ENCODE peak calls at places on chromosome 1, in eight cellular contexts. S is heart left ventricle, N is dorsolateral prefrontal cortex, U is heart right ventricle, A is GM13977, H is transverse colon, R is kidney epithelial cell, K is brain microvascular endothelial cell. V is an unnamed sample.

GRCh38 chr1:63621698-63622097 is 28.5 kb downstream of the PGM1 start:
- DNase-seq in A (no peak), H (no peak), S (peak; percentile 53), U (peak; percentile 27), K (no peak), N (no peak), R (no peak), V (no peak)

GRCh38 chr1:112508242-112509004 is at the start of gene WNT2B:
- DNase-seq in R (no peak), A (peak; percentile 78), H (peak; percentile 49), S (no peak), U (no peak), K (no peak), N (no peak), V (no peak)

GRCh38 chr1:205735218-205735617 is 14.8 kb downstream of the NUCKS1 start:
- DNase-seq in U (no peak), A (no peak), S (no peak), N (no peak), R (no peak), H (no peak), K (no peak), V (no peak)

GRCh38 chr1:169928438-169929209 is 34.9 kb upstream of the SCYL3 start:
- DNase-seq in A (no peak), U (no peak), H (no peak), N (no peak), R (no peak), S (no peak), K (no peak), V (no peak)

GRCh38 chr1:50416553-50417453 is 6.4 kb downstream of the DMRTA2 start:
- DNase-seq in K (no peak), N (no peak), R (no peak), S (no peak), U (no peak), A (no peak), H (no peak), V (no peak)

GRCh38 chr1:229848762-229849677 is 218.0 kb upstream of the GALNT2 start:
- DNase-seq in A (no peak), R (no peak), N (no peak), K (peak; percentile 11), U (no peak), H (no peak), S (no peak), V (no peak)

GRCh38 chr1:26410706-26411623 is at the start of gene LIN28A:
- DNase-seq in S (no peak), N (no peak), K (no peak), A (no peak), H (no peak), R (no peak), U (no peak), V (peak; percentile 30)

GRCh38 chr1:247316590-247317197 is 15.0 kb downstream of the ZNF496 start:
- DNase-seq in H (no peak), R (no peak), U (no peak), K (no peak), N (no peak), A (no peak), S (no peak), V (no peak)

GRCh38 chr1:222632749-222633148 is 14.9 kb downstream of the MIA3 start:
- DNase-seq in A (no peak), U (no peak), K (no peak), N (no peak), H (no peak), S (no peak), R (no peak), V (no peak)

GRCh38 chr1:232980336-232980978 is 30.0 kb downstream of the NTPCR start:
- DNase-seq in N (no peak), K (no peak), S (no peak), A (no peak), H (no peak), R (no peak), U (no peak), V (no peak)

GRCh38 chr1:109498161-109498801 is 4.4 kb downstream of the CYB561D1 start:
- DNase-seq in S (no peak), H (no peak), R (no peak), N (no peak), U (no peak), A (no peak), K (peak; percentile 29), V (peak; percentile 28)

GRCh38 chr1:228088586-228089498 is 6.3 kb downstream of the ARF1 start:
- DNase-seq in R (no peak), S (no peak), K (no peak), H (peak; percentile 8), N (no peak), U (no peak), A (no peak), V (no peak)

GRCh38 chr1:8689431-8690252 is 127.8 kb downstream of the RERE start:
- DNase-seq in N (no peak), S (no peak), U (no peak), R (no peak), K (no peak), H (no peak), A (no peak), V (no peak)

GRCh38 chr1:92940541-92940940 is 20.7 kb downstream of the DIPK1A start:
- DNase-seq in U (no peak), N (no peak), H (no peak), A (no peak), S (no peak), R (no peak), K (no peak), V (no peak)

GRCh38 chr1:25066731-25067520 is 136.8 kb upstream of the RUNX3 start:
- DNase-seq in R (no peak), H (no peak), U (no peak), S (no peak), N (peak; percentile 4), K (no peak), A (no peak), V (no peak)

GRCh38 chr1:111402083-111402482 is 25.5 kb downstream of the OVGP1 start:
- DNase-seq in U (no peak), S (no peak), H (no peak), K (no peak), N (no peak), R (no peak), A (no peak), V (no peak)

GRCh38 chr1:234288946-234289345 is 84.3 kb upstream of the COA6 start:
- DNase-seq in S (no peak), H (no peak), A (no peak), R (no peak), N (no peak), K (no peak), U (no peak), V (no peak)

GRCh38 chr1:68128820-68129219 is 78.4 kb upstream of the DIRAS3 start:
- DNase-seq in R (no peak), A (no peak), U (peak; percentile 31), N (no peak), S (peak; percentile 70), H (no peak), K (no peak), V (no peak)

GRCh38 chr1:91900538-91900937 is 14.6 kb upstream of the TGFBR3 start:
- DNase-seq in H (no peak), S (no peak), A (no peak), U (no peak), N (no peak), K (peak; percentile 90), R (peak; percentile 57), V (no peak)

GRCh38 chr1:17892225-17892624 is 137.1 kb downstream of the ACTL8 start:
- DNase-seq in S (peak; percentile 85), U (peak; percentile 70), A (no peak), N (no peak), H (no peak), K (no peak), R (no peak), V (no peak)

GRCh38 chr1:107941123-107941522 is 23.9 kb downstream of the VAV3 start:
- DNase-seq in K (no peak), H (no peak), U (no peak), R (no peak), S (no peak), N (no peak), A (no peak), V (no peak)

DNA sequence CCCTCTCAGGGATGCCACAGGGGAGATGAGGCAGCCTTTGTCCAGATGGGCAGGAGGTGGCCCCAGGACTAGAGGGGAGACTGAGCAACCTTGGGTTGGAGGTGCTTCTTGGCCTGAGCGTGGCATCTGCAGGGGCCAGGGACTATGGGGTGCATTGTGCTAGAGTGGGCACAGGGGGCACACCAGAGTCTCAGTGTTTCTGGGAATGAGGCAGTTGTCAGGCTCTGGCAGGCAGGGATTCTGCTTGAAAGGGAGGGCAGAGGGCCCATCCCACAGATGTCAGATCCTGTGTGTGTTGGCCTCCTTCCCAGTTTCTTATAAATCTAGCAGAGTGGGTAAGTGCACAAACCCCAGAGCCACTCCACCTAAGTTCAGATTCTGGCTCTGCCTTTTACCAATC is 13.7 kb downstream of the LGR6 start:
- DNase-seq in H (no peak), U (no peak), A (no peak), K (peak; percentile 69), S (no peak), N (no peak), R (peak; percentile 44), V (no peak)
- TF ChIP-seq CTCF in H (no peak), U (no peak), A (no peak), K (peak; percentile 58), S (no peak), N (no peak), R (peak; percentile 55), V (peak; percentile 19)

GRCh38 chr1:33344896-33345295 is 24.0 kb upstream of the A3GALT2 start:
- DNase-seq in R (no peak), H (no peak), U (no peak), N (no peak), A (no peak), S (no peak), K (no peak), V (no peak)

GRCh38 chr1:33339413-33339812 is 18.5 kb upstream of the A3GALT2 start:
- DNase-seq in R (no peak), N (no peak), U (no peak), S (no peak), K (no peak), A (no peak), H (no peak), V (no peak)

GRCh38 chr1:33341190-33341589 is 20.3 kb upstream of the A3GALT2 start:
- DNase-seq in N (no peak), A (no peak), U (no peak), K (no peak), H (no peak), S (no peak), R (no peak), V (no peak)

GRCh38 chr1:33343539-33343938 is 22.6 kb upstream of the A3GALT2 start:
- DNase-seq in A (no peak), S (no peak), U (no peak), H (no peak), N (no peak), R (no peak), K (peak; percentile 47), V (no peak)

GRCh38 chr1:33342041-33342723 is 21.3 kb upstream of the A3GALT2 start:
- DNase-seq in K (peak; percentile 95), S (peak; percentile 79), R (peak; percentile 97), N (peak; percentile 85), H (peak; percentile 77), U (peak; percentile 58), A (no peak), V (peak; percentile 43)
- TF ChIP-seq CTCF in K (peak; percentile 8), S (no peak), R (peak; percentile 23), N (no peak), H (no peak), U (no peak), A (no peak), V (no peak)

GRCh38 chr1:162639718-162640117 is 7.5 kb downstream of the DDR2 start:
- DNase-seq in A (peak; percentile 6), H (no peak), N (no peak), R (no peak), U (no peak), S (no peak), K (no peak), V (no peak)
- TF ChIP-seq CTCF in A (no peak), H (no peak), N (no peak), R (no peak), U (no peak), S (no peak), K (no peak), V (no peak)

GRCh38 chr1:6918908-6919511 is 133.8 kb downstream of the CAMTA1 start:
- DNase-seq in H (no peak), U (no peak), N (no peak), K (no peak), S (no peak), R (no peak), A (no peak), V (no peak)
- TF ChIP-seq CTCF in H (no peak), U (no peak), N (no peak), K (no peak), S (no peak), R (no peak), A (no peak), V (no peak)

V was measured in progenitor cell of endocrine pancreas.